ENCODE peak calls at places on chromosomes 6 and 20, in four cellular contexts. One of them, this sample, is unnamed.

GRCh38 chr6:74137910-74138309 is 441.9 kb downstream of the CD109 start:
- DNase-seq in activated naive CD4-positive, alpha-beta T cell: no peak
- DNase-seq in GM03348: peak
- DNase-seq in fibroblast of lung: peak
- DNase-seq in this sample: peak

GRCh38 chr6:72826033-72826432 is 204.2 kb downstream of the KCNQ5 start:
- DNase-seq in fibroblast of lung: peak
- DNase-seq in GM03348: no peak
- DNase-seq in activated naive CD4-positive, alpha-beta T cell: no peak
- DNase-seq in this sample: no peak

GRCh38 chr20:33291830-33292355 is 8.9 kb downstream of the BPIFB1 start:
- DNase-seq in GM03348: peak
- DNase-seq in fibroblast of lung: peak
- DNase-seq in activated naive CD4-positive, alpha-beta T cell: peak
- DNase-seq in this sample: no peak

GRCh38 chr6:36769676-36770499 is 69.4 kb downstream of the CPNE5 start:
- DNase-seq in fibroblast of lung: peak
- DNase-seq in GM03348: peak
- DNase-seq in activated naive CD4-positive, alpha-beta T cell: no peak
- DNase-seq in this sample: no peak

GRCh38 chr6:136086686-136087085 is 163.4 kb downstream of the MTFR2 start:
- DNase-seq in activated naive CD4-positive, alpha-beta T cell: no peak
- DNase-seq in GM03348: no peak
- DNase-seq in fibroblast of lung: peak
- DNase-seq in this sample: no peak

GRCh38 chr6:24883618-24884017 is 52.1 kb downstream of the RIPOR2 start:
- DNase-seq in GM03348: peak
- DNase-seq in activated naive CD4-positive, alpha-beta T cell: no peak
- DNase-seq in fibroblast of lung: peak
- DNase-seq in this sample: peak

GRCh38 chr6:36674942-36675341 is 3.6 kb upstream of the CDKN1A start:
- DNase-seq in GM03348: no peak
- DNase-seq in activated naive CD4-positive, alpha-beta T cell: no peak
- DNase-seq in fibroblast of lung: no peak
- DNase-seq in this sample: no peak

GRCh38 chr20:41365785-41366545 is 653 bp downstream of the EMILIN3 start:
- DNase-seq in GM03348: no peak
- DNase-seq in activated naive CD4-positive, alpha-beta T cell: no peak
- DNase-seq in fibroblast of lung: no peak
- DNase-seq in this sample: no peak

GRCh38 chr6:53424300-53424699 is 75.5 kb upstream of the ELOVL5 start:
- DNase-seq in activated naive CD4-positive, alpha-beta T cell: no peak
- DNase-seq in GM03348: no peak
- DNase-seq in fibroblast of lung: no peak
- DNase-seq in this sample: no peak

GRCh38 chr20:63508072-63508768 is 9.3 kb upstream of the EEF1A2 start:
- DNase-seq in fibroblast of lung: no peak
- DNase-seq in GM03348: no peak
- DNase-seq in activated naive CD4-positive, alpha-beta T cell: no peak
- DNase-seq in this sample: no peak

GRCh38 chr6:4637691-4638433 is 138.3 kb upstream of the CDYL start:
- DNase-seq in activated naive CD4-positive, alpha-beta T cell: no peak
- DNase-seq in GM03348: peak
- DNase-seq in fibroblast of lung: peak
- DNase-seq in this sample: no peak

GRCh38 chr20:5001174-5002076 is at the start of gene SLC23A2:
- DNase-seq in fibroblast of lung: no peak
- DNase-seq in GM03348: peak
- DNase-seq in activated naive CD4-positive, alpha-beta T cell: peak
- DNase-seq in this sample: no peak

GRCh38 chr6:87793340-87793739 is 91.3 kb upstream of the AKIRIN2 start:
- DNase-seq in fibroblast of lung: no peak
- DNase-seq in GM03348: no peak
- DNase-seq in activated naive CD4-positive, alpha-beta T cell: no peak
- DNase-seq in this sample: no peak

GRCh38 chr6:139650941-139651340 is 276.5 kb upstream of the CITED2 start:
- DNase-seq in fibroblast of lung: no peak
- DNase-seq in activated naive CD4-positive, alpha-beta T cell: no peak
- DNase-seq in GM03348: no peak
- DNase-seq in this sample: no peak

GRCh38 chr20:22431419-22431818 is 153.0 kb downstream of the FOXA2 start:
- DNase-seq in GM03348: no peak
- DNase-seq in fibroblast of lung: no peak
- DNase-seq in activated naive CD4-positive, alpha-beta T cell: no peak
- DNase-seq in this sample: no peak

GRCh38 chr6:105993769-105994521 is 92.2 kb upstream of the PRDM1 start:
- DNase-seq in GM03348: peak
- DNase-seq in fibroblast of lung: peak
- DNase-seq in activated naive CD4-positive, alpha-beta T cell: no peak
- DNase-seq in this sample: no peak

GRCh38 chr6:168116446-168116974 is 37.5 kb upstream of the FRMD1 start:
- DNase-seq in activated naive CD4-positive, alpha-beta T cell: no peak
- DNase-seq in fibroblast of lung: no peak
- DNase-seq in GM03348: no peak
- DNase-seq in this sample: no peak

GRCh38 chr6:31958412-31958740 is 395 bp downstream of the NELFE start:
- DNase-seq in fibroblast of lung: no peak
- DNase-seq in GM03348: no peak
- DNase-seq in activated naive CD4-positive, alpha-beta T cell: no peak
- DNase-seq in this sample: no peak

GRCh38 chr6:85004283-85005010 is 240.0 kb upstream of the TBX18 start:
- DNase-seq in activated naive CD4-positive, alpha-beta T cell: no peak
- DNase-seq in fibroblast of lung: peak
- DNase-seq in GM03348: peak
- DNase-seq in this sample: no peak